ENCODE peak calls at places on chromosome 6, in ten cellular contexts. N is RWPE1, Z is sigmoid colon, L is fibroblast of pulmonary artery, G is nephron progenitor cell, M is endothelial cell of umbilical vein, I is SK-N-SH, U is mucosa of descending colon, R is A549, C is AG09319. D is an unnamed sample.

GRCh38 chr6:129895692-129896091 is 34.6 kb upstream of the TMEM244 start:
- DNase-seq in N (peak), Z (no peak), L (no peak), G (no peak), M (no peak), I (no peak), U (no peak), R (no peak), C (no peak), D (peak)

GRCh38 chr6:18978330-18979128 is 591.4 kb downstream of the RNF144B start:
- DNase-seq in N (peak), Z (no peak), L (peak), G (no peak), M (no peak), I (no peak), U (no peak), R (no peak), C (no peak), D (no peak)

GRCh38 chr6:149026530-149026942 is 279.7 kb downstream of the UST start:
- DNase-seq in N (peak), Z (no peak), L (peak), G (peak), M (peak), I (peak), U (peak), R (no peak), C (peak), D (peak)

GRCh38 chr6:161353208-161353613 is 79.3 kb upstream of the AGPAT4 start:
- DNase-seq in N (no peak), Z (no peak), L (peak), G (peak), M (no peak), I (peak), U (no peak), R (peak), C (no peak), D (no peak)

GRCh38 chr6:113529191-113529590 is 328.0 kb upstream of the MARCKS start:
- DNase-seq in N (peak), Z (no peak), L (peak), G (no peak), M (peak), I (peak), U (no peak), R (no peak), C (no peak), D (peak)

GRCh38 chr6:157381631-157382621 is 936 bp downstream of the ZDHHC14 start:
- DNase-seq in N (peak), Z (peak), L (peak), G (peak), M (peak), I (peak), U (peak), R (peak), C (no peak), D (peak)

GRCh38 chr6:158232445-158233213 is 64.5 kb downstream of the GTF2H5 start:
- DNase-seq in N (peak), Z (peak), L (peak), G (peak), M (peak), I (peak), U (peak), R (peak), C (peak), D (peak)

GRCh38 chr6:139732451-139732850 is 358.0 kb upstream of the CITED2 start:
- DNase-seq in N (peak), Z (peak), L (peak), G (no peak), M (peak), I (no peak), U (no peak), R (no peak), C (no peak), D (peak)

GRCh38 chr6:133894795-133895401 is 6.0 kb downstream of the TCF21 start:
- DNase-seq in N (no peak), Z (peak), L (peak), G (no peak), M (no peak), I (no peak), U (peak), R (no peak), C (no peak), D (peak)

GRCh38 chr6:95593025-95593424 is 15.7 kb downstream of the MANEA start:
- DNase-seq in N (no peak), Z (no peak), L (peak), G (no peak), M (no peak), I (no peak), U (peak), R (no peak), C (no peak), D (peak)

DNA sequence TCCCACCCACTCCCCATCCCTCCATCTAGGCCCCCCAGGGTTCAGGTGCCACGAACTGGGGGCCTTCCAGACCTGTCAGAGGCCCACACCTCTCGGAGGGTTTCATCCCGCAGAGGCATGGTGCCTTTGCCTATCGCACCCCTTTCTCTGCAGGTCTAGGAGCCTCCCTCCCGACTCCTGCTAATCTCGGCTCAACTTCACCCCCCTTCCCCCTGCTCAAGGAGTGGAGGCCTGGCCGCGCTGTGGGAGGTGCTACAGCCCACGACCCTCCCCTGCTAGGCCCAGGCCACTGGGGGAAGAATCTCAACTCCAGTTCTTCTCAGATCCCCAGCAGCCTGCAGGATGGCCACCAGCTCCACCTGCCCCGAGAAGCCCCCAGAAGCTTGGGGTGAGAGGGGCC is at the start of gene TULP1:
- DNase-seq in N (no peak), Z (no peak), L (no peak), G (no peak), M (no peak), I (no peak), U (no peak), R (no peak), C (no peak), D (no peak)
- TF ChIP-seq CTCF in N (no peak), Z (no peak), L (no peak), G (no peak), M (no peak), I (no peak), U (no peak), R (no peak), C (no peak), D (no peak)

GRCh38 chr6:142048593-142048980 is 84.1 kb upstream of the GJE1 start:
- DNase-seq in N (no peak), Z (no peak), L (no peak), G (no peak), M (no peak), I (no peak), U (no peak), R (no peak), C (no peak), D (no peak)
- TF ChIP-seq CTCF in N (no peak), Z (no peak), L (no peak), G (no peak), M (no peak), I (no peak), U (no peak), R (no peak), C (no peak), D (no peak)

GRCh38 chr6:33418690-33419291 is 884 bp upstream of the CUTA start:
- DNase-seq in N (no peak), Z (no peak), L (peak), G (no peak), M (no peak), I (no peak), U (no peak), R (no peak), C (no peak), D (no peak)
- TF ChIP-seq CTCF in N (no peak), Z (no peak), L (no peak), G (no peak), M (no peak), I (no peak), U (no peak), R (no peak), C (no peak), D (no peak)

GRCh38 chr6:52815167-52816092 is 11.8 kb upstream of the GSTA1 start:
- DNase-seq in N (peak), Z (peak), L (peak), G (peak), M (peak), I (peak), U (peak), R (peak), C (no peak), D (peak)

DNA sequence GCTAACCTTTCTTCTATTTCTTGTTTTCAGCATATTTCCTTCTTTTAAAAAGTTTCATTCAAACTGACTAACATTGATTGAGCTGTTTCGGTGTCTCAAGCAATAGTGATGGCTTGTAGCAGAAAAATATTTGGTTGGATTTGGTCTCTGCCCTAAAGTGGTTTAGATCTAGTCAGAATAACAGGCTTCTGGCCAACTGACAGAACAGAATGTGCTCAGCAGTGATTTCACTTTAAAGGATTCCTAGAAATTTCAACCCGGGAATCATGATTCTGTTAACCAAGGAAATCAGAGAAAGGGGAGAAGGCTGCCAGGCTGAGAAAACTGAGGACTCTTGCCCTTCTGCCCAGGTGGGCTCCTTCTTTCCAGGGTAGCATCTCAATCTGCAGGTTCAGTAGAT is 16.6 kb upstream of the GSTA1 start:
- DNase-seq in N (no peak), Z (no peak), L (peak), G (no peak), M (no peak), I (no peak), U (no peak), R (no peak), C (no peak), D (peak)
- TF ChIP-seq CTCF in N (no peak), Z (no peak), L (no peak), G (no peak), M (no peak), I (no peak), U (no peak), R (no peak), C (no peak), D (no peak)

GRCh38 chr6:141685416-141685815 is 447.3 kb upstream of the GJE1 start:
- DNase-seq in N (no peak), Z (no peak), L (peak), G (no peak), M (no peak), I (no peak), U (no peak), R (no peak), C (no peak), D (no peak)

GRCh38 chr6:141677598-141678211 is 455.0 kb upstream of the GJE1 start:
- DNase-seq in N (peak), Z (no peak), L (peak), G (no peak), M (peak), I (peak), U (no peak), R (no peak), C (no peak), D (peak)

GRCh38 chr6:141682391-141682790 is 450.3 kb upstream of the GJE1 start:
- DNase-seq in N (no peak), Z (no peak), L (no peak), G (no peak), M (no peak), I (no peak), U (no peak), R (no peak), C (no peak), D (no peak)
- TF ChIP-seq CTCF in N (no peak), Z (no peak), L (no peak), G (no peak), M (no peak), I (no peak), U (no peak), R (no peak), C (no peak), D (no peak)

GRCh38 chr6:108712946-108713345 is 135.3 kb upstream of the ARMC2 start:
- DNase-seq in N (no peak), Z (no peak), L (no peak), G (no peak), M (no peak), I (no peak), U (no peak), R (no peak), C (no peak), D (no peak)

GRCh38 chr6:108715832-108716231 is 132.4 kb upstream of the ARMC2 start:
- DNase-seq in N (no peak), Z (no peak), L (peak), G (no peak), M (no peak), I (peak), U (no peak), R (no peak), C (no peak), D (peak)

GRCh38 chr6:108716801-108717791 is 131.1 kb upstream of the ARMC2 start:
- DNase-seq in N (no peak), Z (no peak), L (no peak), G (no peak), M (no peak), I (no peak), U (no peak), R (no peak), C (no peak), D (no peak)

GRCh38 chr6:108714012-108714773 is 134.0 kb upstream of the ARMC2 start:
- DNase-seq in N (no peak), Z (peak), L (peak), G (no peak), M (no peak), I (no peak), U (no peak), R (no peak), C (no peak), D (peak)

DNA sequence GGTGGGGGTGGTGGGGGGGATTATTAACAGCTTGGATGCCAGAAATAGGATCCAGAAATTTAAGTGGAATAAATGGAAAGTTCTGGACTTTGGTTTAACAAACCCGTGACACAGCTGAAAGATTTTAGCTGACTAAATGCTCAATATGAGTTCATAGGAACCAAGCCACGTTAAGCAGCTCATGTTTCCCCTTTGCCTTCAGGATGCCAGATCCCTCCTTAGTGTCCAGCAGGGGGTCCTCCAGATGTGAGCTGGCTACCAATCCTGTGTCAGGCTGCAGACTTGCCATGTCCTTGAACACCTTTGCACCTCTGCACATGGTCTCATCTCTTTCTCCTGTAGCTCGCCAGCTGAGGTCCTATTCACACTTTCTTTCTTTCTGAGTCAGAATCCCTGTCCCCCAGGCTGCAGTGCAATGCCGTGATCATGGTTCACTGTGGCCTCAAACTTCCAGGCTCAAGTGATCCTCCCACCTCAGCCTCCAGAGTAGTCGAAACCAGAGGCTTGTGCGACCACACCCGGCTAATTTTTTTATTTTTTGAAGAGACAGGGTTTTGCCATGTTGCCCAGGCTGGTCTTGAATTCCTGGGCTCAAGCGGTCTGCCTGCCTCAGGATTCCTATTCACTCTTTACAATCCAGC is 133.3 kb upstream of the ARMC2 start:
- DNase-seq in N (no peak), Z (no peak), L (no peak), G (no peak), M (no peak), I (no peak), U (no peak), R (no peak), C (no peak), D (peak)
- TF ChIP-seq CTCF in N (no peak), Z (no peak), L (no peak), G (no peak), M (no peak), I (no peak), U (no peak), R (no peak), C (peak), D (peak)

GRCh38 chr6:37630281-37630799 is 67.3 kb downstream of the MDGA1 start:
- DNase-seq in N (peak), Z (peak), L (peak), G (no peak), M (peak), I (no peak), U (no peak), R (peak), C (peak), D (peak)

GRCh38 chr6:37632989-37633550 is 64.6 kb downstream of the MDGA1 start:
- DNase-seq in N (no peak), Z (no peak), L (no peak), G (no peak), M (no peak), I (no peak), U (no peak), R (no peak), C (no peak), D (no peak)

GRCh38 chr6:37633581-37634237 is 64.0 kb downstream of the MDGA1 start:
- DNase-seq in N (no peak), Z (no peak), L (no peak), G (no peak), M (no peak), I (no peak), U (no peak), R (no peak), C (no peak), D (no peak)

GRCh38 chr6:37632291-37632690 is 65.4 kb downstream of the MDGA1 start:
- DNase-seq in N (no peak), Z (no peak), L (no peak), G (no peak), M (no peak), I (no peak), U (no peak), R (no peak), C (no peak), D (no peak)

GRCh38 chr6:37631295-37631694 is 66.4 kb downstream of the MDGA1 start:
- DNase-seq in N (no peak), Z (peak), L (no peak), G (no peak), M (no peak), I (no peak), U (no peak), R (no peak), C (no peak), D (no peak)
- TF ChIP-seq CTCF in N (no peak), Z (no peak), L (no peak), G (no peak), M (no peak), I (no peak), U (no peak), R (no peak), C (no peak), D (no peak)

GRCh38 chr6:32692019-32692418 is 25.6 kb upstream of the HLA-DQB1 start:
- DNase-seq in N (no peak), Z (no peak), L (peak), G (peak), M (peak), I (no peak), U (peak), R (no peak), C (no peak), D (peak)
- TF ChIP-seq CTCF in N (no peak), Z (peak), L (peak), G (peak), M (no peak), I (no peak), U (peak), R (no peak), C (no peak), D (peak)

DNA sequence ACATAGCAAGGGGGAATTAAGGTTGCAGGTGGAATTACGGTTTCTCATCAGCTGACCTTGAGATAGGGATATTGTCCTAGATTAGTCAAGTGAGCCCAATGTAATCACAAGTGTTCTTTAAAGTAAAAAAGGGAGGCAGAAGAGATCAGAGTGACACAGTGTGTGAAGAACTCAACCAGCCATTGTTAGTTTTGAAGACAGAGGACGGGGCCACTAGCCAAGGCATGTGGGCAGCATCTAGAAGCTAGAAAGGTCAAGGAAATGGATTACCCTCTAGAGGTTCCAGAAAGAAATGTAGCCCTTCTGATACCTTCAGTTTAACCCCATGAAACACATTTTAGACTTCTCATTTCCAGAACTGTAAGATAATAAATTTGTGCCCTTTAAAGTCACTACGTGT is 18.5 kb upstream of the TSPYL1 start:
- DNase-seq in N (no peak), Z (no peak), L (no peak), G (no peak), M (no peak), I (no peak), U (no peak), R (no peak), C (no peak), D (no peak)
- TF ChIP-seq CTCF in N (no peak), Z (no peak), L (no peak), G (no peak), M (no peak), I (no peak), U (no peak), R (no peak), C (no peak), D (no peak)

DNA sequence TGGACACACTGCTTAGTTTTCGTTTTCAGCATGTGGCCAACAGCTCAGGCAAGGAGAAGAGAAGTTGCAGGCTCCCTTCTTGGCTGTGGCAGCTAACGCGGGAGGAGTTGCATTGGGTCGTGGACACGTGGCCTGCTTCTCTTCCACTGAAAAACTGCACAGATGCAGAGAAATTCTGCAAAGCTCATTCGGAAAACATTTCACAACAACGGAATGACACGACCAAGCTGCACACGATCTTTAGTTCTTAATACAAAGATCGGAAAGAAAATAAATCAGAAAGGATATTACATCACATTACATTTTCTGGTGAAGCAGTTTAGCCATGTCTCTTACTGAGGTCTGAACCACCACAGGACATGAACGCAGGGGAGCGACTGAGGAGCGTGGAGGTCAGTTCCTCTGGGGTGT is 178.4 kb downstream of the THBS2 start:
- DNase-seq in N (no peak), Z (peak), L (peak), G (no peak), M (no peak), I (no peak), U (peak), R (no peak), C (no peak), D (peak)
- TF ChIP-seq CTCF in N (no peak), Z (no peak), L (no peak), G (no peak), M (no peak), I (no peak), U (no peak), R (no peak), C (no peak), D (no peak)